ENCODE peak calls at places on chromosome 13, in ten cellular contexts. N, F, B, L, K, Q, P, U, O and M are unnamed samples. For H3K36me3, the result is how much of the 10 kb centered on the place peaks cover.

GRCh38 chr13:45325806-45326205 is 15.2 kb downstream of the TPT1 start:
- DNase-seq in N (peak), F (peak), B (no peak), L (peak), K (no peak), Q (peak), P (no peak), U (no peak), O (peak), M (no peak)

GRCh38 chr13:93290503-93290902 is 63.9 kb downstream of the GPC6 start:
- DNase-seq in N (no peak), F (no peak), B (no peak), L (no peak), K (no peak), Q (no peak), P (no peak), U (no peak), O (peak), M (no peak)

GRCh38 chr13:26968431-26969335 is 202.9 kb downstream of the USP12 start:
- DNase-seq in N (no peak), F (peak), B (peak), L (no peak), K (no peak), Q (no peak), P (peak), U (no peak), O (no peak), M (peak)

GRCh38 chr13:37869756-37870488 is at the start of gene TRPC4:
- DNase-seq in N (peak), F (peak), B (peak), L (peak), K (no peak), Q (no peak), P (peak), U (no peak), O (peak), M (peak)

GRCh38 chr13:91058066-91058465 is 289.4 kb upstream of the MIR17HG start:
- DNase-seq in N (no peak), F (peak), B (no peak), L (no peak), K (no peak), Q (no peak), P (no peak), U (no peak), O (peak), M (no peak)

GRCh38 chr13:36986462-36987240 is 12.5 kb downstream of the ALG5 start:
- DNase-seq in N (no peak), F (no peak), B (no peak), L (no peak), K (no peak), Q (no peak), P (no peak), U (no peak), O (peak), M (no peak)

GRCh38 chr13:39038569-39038898 is 278 bp downstream of the NHLRC3 start:
- DNase-seq in N (no peak), F (no peak), B (no peak), L (no peak), K (no peak), Q (no peak), P (peak), U (peak), O (no peak), M (peak)

GRCh38 chr13:21326155-21327030 is 132.7 kb downstream of the ZDHHC20 start:
- DNase-seq in N (no peak), F (peak), B (peak), L (no peak), K (no peak), Q (no peak), P (peak), U (no peak), O (peak), M (peak)

GRCh38 chr13:112885782-112886268 is 83.2 kb upstream of the MCF2L start:
- DNase-seq in N (peak), F (peak), B (peak), L (peak), K (peak), Q (no peak), P (peak), U (no peak), O (peak), M (peak)

GRCh38 chr13:88281846-88282245 is 610.7 kb downstream of the SLITRK5 start:
- DNase-seq in N (no peak), F (no peak), B (no peak), L (no peak), K (no peak), Q (no peak), P (no peak), U (no peak), O (no peak), M (no peak)

GRCh38 chr13:48838193-48839000 is 137.3 kb upstream of the FNDC3A start:
- DNase-seq in N (no peak), F (no peak), B (no peak), L (no peak), K (no peak), Q (no peak), P (no peak), U (no peak), O (no peak), M (no peak)

GRCh38 chr13:40221460-40222201 is 444.8 kb downstream of the FOXO1 start:
- DNase-seq in N (no peak), F (peak), B (no peak), L (no peak), K (no peak), Q (no peak), P (no peak), U (peak), O (peak), M (peak)

GRCh38 chr13:73210218-73210883 is 151.5 kb downstream of the KLF5 start:
- DNase-seq in N (no peak), F (no peak), B (no peak), L (no peak), K (peak), Q (no peak), P (no peak), U (no peak), O (peak), M (peak)

GRCh38 chr13:48585456-48585840 is 52.6 kb upstream of the RCBTB2 start:
- DNase-seq in N (peak), F (peak), B (no peak), L (no peak), K (peak), Q (no peak), P (no peak), U (no peak), O (no peak), M (peak)

GRCh38 chr13:38008636-38009035 is 139.1 kb upstream of the TRPC4 start:
- DNase-seq in N (no peak), F (no peak), B (no peak), L (no peak), K (no peak), Q (no peak), P (no peak), U (no peak), O (peak), M (peak)

GRCh38 chr13:71513414-71514063 is 353.5 kb downstream of the DACH1 start:
- DNase-seq in N (no peak), F (no peak), B (no peak), L (no peak), K (no peak), Q (no peak), P (no peak), U (no peak), O (no peak), M (peak)

GRCh38 chr13:32650705-32651311 is 64.6 kb downstream of the PDS5B start:
- DNase-seq in N (peak), F (peak), B (no peak), L (no peak), K (peak), Q (no peak), P (no peak), U (peak), O (peak), M (peak)

GRCh38 chr13:28099396-28100148 is 804 bp downstream of the FLT3 start:
- DNase-seq in N (no peak), F (no peak), B (no peak), L (no peak), K (no peak), Q (no peak), P (no peak), U (no peak), O (no peak), M (no peak)

GRCh38 chr13:31073859-31074718 is 87.6 kb downstream of the HSPH1 start:
- DNase-seq in N (no peak), F (peak), B (no peak), L (no peak), K (no peak), Q (no peak), P (no peak), U (no peak), O (peak), M (no peak)

GRCh38 chr13:61709258-61709657 is 293.6 kb upstream of the PCDH20 start:
- DNase-seq in N (no peak), F (no peak), B (no peak), L (no peak), K (no peak), Q (no peak), P (no peak), U (no peak), O (no peak), M (no peak)

GRCh38 chr13:78431328-78431727 is 172.0 kb downstream of the POU4F1 start:
- DNase-seq in N (no peak), F (no peak), B (no peak), L (no peak), K (no peak), Q (no peak), P (no peak), U (no peak), O (no peak), M (no peak)

GRCh38 chr13:41613984-41614581 is 156.7 kb downstream of the RGCC start:
- DNase-seq in N (peak), F (peak), B (peak), L (peak), K (peak), Q (no peak), P (peak), U (no peak), O (peak), M (no peak)

GRCh38 chr13:107200491-107200890 is 632.6 kb upstream of the ARGLU1 start:
- DNase-seq in N (no peak), F (no peak), B (no peak), L (no peak), K (no peak), Q (no peak), P (no peak), U (no peak), O (no peak), M (no peak)

GRCh38 chr13:53101883-53102282 is 73.3 kb downstream of the OLFM4 start:
- DNase-seq in N (no peak), F (no peak), B (no peak), L (no peak), K (no peak), Q (no peak), P (no peak), U (no peak), O (no peak), M (no peak)

GRCh38 chr13:38686635-38687245 is at the start of gene FREM2:
- DNase-seq in N (no peak), F (no peak), B (peak), L (no peak), K (no peak), Q (no peak), P (no peak), U (no peak), O (peak), M (peak)

GRCh38 chr13:46389985-46390384 is 2.9 kb upstream of the RUBCNL start:
- DNase-seq in N (peak), F (no peak), B (peak), L (no peak), K (no peak), Q (no peak), P (peak), U (no peak), O (no peak), M (peak)

GRCh38 chr13:79398169-79398568 is 7.9 kb downstream of the RBM26 start:
- DNase-seq in N (no peak), F (no peak), B (no peak), L (no peak), K (no peak), Q (no peak), P (no peak), U (no peak), O (no peak), M (no peak)

GRCh38 chr13:20882206-20882605 is 20.3 kb downstream of the XPO4 start:
- DNase-seq in N (no peak), F (peak), B (no peak), L (no peak), K (no peak), Q (no peak), P (no peak), U (no peak), O (no peak), M (no peak)

GRCh38 chr13:87656311-87656710 is 14.9 kb upstream of the SLITRK5 start:
- DNase-seq in N (no peak), F (no peak), B (no peak), L (no peak), K (no peak), Q (no peak), P (no peak), U (no peak), O (peak), M (no peak)

GRCh38 chr13:94154362-94154761 is 325.1 kb downstream of the DCT start:
- DNase-seq in N (no peak), F (peak), B (no peak), L (peak), K (no peak), Q (no peak), P (no peak), U (no peak), O (peak), M (no peak)

GRCh38 chr13:40146586-40147240 is 491.3 kb downstream of the COG6 start:
- DNase-seq in N (no peak), F (no peak), B (no peak), L (no peak), K (no peak), Q (no peak), P (no peak), U (no peak), O (peak), M (no peak)

GRCh38 chr13:36910545-36910944 is 9.5 kb downstream of the SMAD9 start:
- DNase-seq in N (no peak), F (no peak), B (no peak), L (no peak), K (no peak), Q (no peak), P (no peak), U (no peak), O (no peak), M (no peak)

GRCh38 chr13:79237981-79238380 is 168.1 kb downstream of the RBM26 start:
- DNase-seq in N (no peak), F (no peak), B (no peak), L (no peak), K (no peak), Q (no peak), P (no peak), U (no peak), O (peak), M (no peak)

GRCh38 chr13:60990032-60990733 is 425.5 kb downstream of the PCDH20 start:
- DNase-seq in N (no peak), F (no peak), B (no peak), L (no peak), K (no peak), Q (no peak), P (peak), U (no peak), O (peak), M (peak)

GRCh38 chr13:33066329-33066728 is 50.1 kb downstream of the KL start:
- DNase-seq in N (no peak), F (no peak), B (no peak), L (no peak), K (no peak), Q (no peak), P (no peak), U (no peak), O (no peak), M (no peak)

GRCh38 chr13:102651892-102652291 is 43.0 kb downstream of the METTL21C start:
- DNase-seq in N (no peak), F (peak), B (no peak), L (peak), K (no peak), Q (no peak), P (no peak), U (no peak), O (no peak), M (no peak)

GRCh38 chr13:25687622-25688225 is 315.9 kb downstream of the ATP8A2 start:
- DNase-seq in N (no peak), F (peak), B (no peak), L (no peak), K (no peak), Q (no peak), P (no peak), U (no peak), O (no peak), M (peak)

GRCh38 chr13:89900104-89900760 is 1447.3 kb upstream of the MIR17HG start:
- DNase-seq in N (no peak), F (no peak), B (no peak), L (no peak), K (no peak), Q (no peak), P (no peak), U (no peak), O (peak), M (no peak)

GRCh38 chr13:45564108-45564507 is 51.4 kb downstream of the ERICH6B start:
- DNase-seq in N (no peak), F (peak), B (no peak), L (no peak), K (no peak), Q (no peak), P (no peak), U (no peak), O (peak), M (no peak)

GRCh38 chr13:28097503-28097902 is 2.9 kb downstream of the FLT3 start:
- DNase-seq in N (no peak), F (no peak), B (no peak), L (no peak), K (no peak), Q (no peak), P (no peak), U (no peak), O (no peak), M (no peak)

DNA sequence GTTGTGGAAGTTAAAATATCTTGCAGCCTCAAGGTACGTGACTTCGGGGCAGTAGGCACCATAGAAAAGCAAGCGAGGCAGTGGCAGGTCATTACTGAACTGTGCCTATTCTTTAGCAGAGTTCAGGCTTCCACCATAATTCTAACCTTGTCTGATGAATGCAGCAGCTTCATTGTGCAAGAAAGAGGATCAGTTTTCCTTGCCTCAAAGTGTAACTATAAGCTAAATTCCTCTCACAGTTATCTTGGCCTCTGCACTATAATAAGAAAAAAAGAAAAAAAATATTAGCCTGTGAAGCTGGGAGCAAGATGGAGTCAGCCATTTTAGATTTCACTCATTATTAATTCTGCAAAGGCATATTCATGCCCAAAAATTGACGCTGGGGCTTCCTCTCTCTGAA is 22.9 kb upstream of the SACS start:
- DNase-seq in N (no peak), F (no peak), B (no peak), L (no peak), K (no peak), Q (no peak), P (no peak), U (no peak), O (no peak), M (no peak)
- H3K4me3 ChIP-seq in N (no peak), F (no peak), B (no peak), L (no peak), K (no peak), Q (no peak), P (no peak), U (no peak), O (no peak), M (no peak)

GRCh38 chr13:67392014-67392413 is 161.9 kb upstream of the PCDH9 start:
- DNase-seq in N (no peak), F (no peak), B (no peak), L (no peak), K (no peak), Q (no peak), P (no peak), U (no peak), O (no peak), M (no peak)

GRCh38 chr13:67395577-67395976 is 165.4 kb upstream of the PCDH9 start:
- DNase-seq in N (no peak), F (no peak), B (no peak), L (no peak), K (no peak), Q (no peak), P (no peak), U (no peak), O (no peak), M (no peak)

GRCh38 chr13:67390462-67391093 is 160.4 kb upstream of the PCDH9 start:
- DNase-seq in N (no peak), F (peak), B (no peak), L (no peak), K (no peak), Q (no peak), P (no peak), U (no peak), O (no peak), M (no peak)
- H3K36me3 ChIP-seq in N (under half), F (under half), B (under half), L (under half), K (under half), Q (under half), P (under half), U (under half), O (under half), M (under half)

GRCh38 chr13:99505814-99506269 is 4.6 kb downstream of the TM9SF2 start:
- DNase-seq in N (no peak), F (no peak), B (no peak), L (no peak), K (no peak), Q (no peak), P (no peak), U (no peak), O (no peak), M (no peak)
- H3K4me3 ChIP-seq in N (no peak), F (no peak), B (no peak), L (no peak), K (no peak), Q (peak), P (no peak), U (no peak), O (no peak), M (no peak)

GRCh38 chr13:114023716-114024602 is 50.1 kb upstream of the C13orf46 start:
- DNase-seq in N (no peak), F (no peak), B (no peak), L (no peak), K (no peak), Q (no peak), P (peak), U (peak), O (no peak), M (no peak)

GRCh38 chr13:114022309-114022669 is 48.4 kb upstream of the C13orf46 start:
- DNase-seq in N (no peak), F (no peak), B (no peak), L (peak), K (no peak), Q (no peak), P (no peak), U (peak), O (no peak), M (no peak)

GRCh38 chr13:114022876-114023275 is 49.0 kb upstream of the C13orf46 start:
- DNase-seq in N (no peak), F (no peak), B (no peak), L (peak), K (no peak), Q (no peak), P (no peak), U (no peak), O (no peak), M (no peak)

GRCh38 chr13:114020750-114021463 is 47.0 kb upstream of the C13orf46 start:
- DNase-seq in N (no peak), F (no peak), B (no peak), L (no peak), K (no peak), Q (no peak), P (no peak), U (peak), O (no peak), M (no peak)

GRCh38 chr13:114021464-114022308 is 47.8 kb upstream of the C13orf46 start:
- DNase-seq in N (no peak), F (no peak), B (no peak), L (peak), K (no peak), Q (no peak), P (no peak), U (no peak), O (no peak), M (no peak)
- H3K36me3 ChIP-seq in N (under half), F (half or more), B (under half), L (under half), K (under half), Q (half or more), P (under half), U (half or more), O (under half), M (under half)

GRCh38 chr13:50309200-50309848 is 294.1 kb downstream of the KCNRG start:
- DNase-seq in N (no peak), F (no peak), B (no peak), L (no peak), K (no peak), Q (no peak), P (no peak), U (no peak), O (no peak), M (no peak)

GRCh38 chr13:50309872-50310594 is 294.8 kb downstream of the KCNRG start:
- DNase-seq in N (no peak), F (no peak), B (no peak), L (no peak), K (no peak), Q (no peak), P (no peak), U (no peak), O (no peak), M (peak)

GRCh38 chr13:50306096-50306495 is 290.9 kb downstream of the KCNRG start:
- DNase-seq in N (no peak), F (no peak), B (no peak), L (no peak), K (no peak), Q (no peak), P (no peak), U (no peak), O (no peak), M (no peak)

GRCh38 chr13:50310734-50311133 is 295.5 kb downstream of the KCNRG start:
- DNase-seq in N (no peak), F (no peak), B (no peak), L (no peak), K (no peak), Q (no peak), P (no peak), U (no peak), O (no peak), M (no peak)
- H3K4me3 ChIP-seq in N (no peak), F (no peak), B (no peak), L (no peak), K (no peak), Q (no peak), P (no peak), U (no peak), O (no peak), M (no peak)

DNA sequence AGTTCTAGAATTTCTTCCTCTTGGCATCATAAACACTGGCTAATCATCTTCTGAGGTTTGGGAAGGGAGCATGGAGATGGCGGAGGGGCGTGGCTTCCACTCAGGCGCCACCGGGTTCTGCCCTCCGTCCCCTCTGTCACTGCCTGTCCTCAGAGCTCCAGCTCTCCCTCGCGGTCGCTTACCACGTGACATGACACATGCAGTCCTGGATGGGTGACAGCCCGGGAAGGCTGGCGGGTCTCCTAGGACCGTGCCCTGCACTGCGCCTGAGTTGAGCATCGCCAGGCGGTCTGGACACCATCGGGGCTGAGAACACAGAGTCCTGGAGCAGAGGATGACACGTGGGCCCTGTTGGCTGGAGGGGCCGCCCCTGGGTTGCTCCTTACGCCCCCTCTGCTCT is 123.3 kb downstream of the RAB20 start:
- DNase-seq in N (no peak), F (no peak), B (no peak), L (peak), K (no peak), Q (no peak), P (no peak), U (no peak), O (no peak), M (no peak)
- H3K36me3 ChIP-seq in N (under half), F (half or more), B (half or more), L (half or more), K (under half), Q (half or more), P (under half), U (under half), O (under half), M (under half)

GRCh38 chr13:24254151-24254810 is 55.1 kb upstream of the C1QTNF9 start:
- DNase-seq in N (no peak), F (no peak), B (peak), L (no peak), K (no peak), Q (no peak), P (no peak), U (peak), O (no peak), M (peak)
- H3K4me3 ChIP-seq in N (no peak), F (no peak), B (no peak), L (no peak), K (no peak), Q (peak), P (no peak), U (peak), O (no peak), M (peak)